ENCODE peak calls at places on chromosomes 13 and 19, in eight cellular contexts. One of them, this sample, is unnamed.

GRCh38 chr19:3270908-3271307 is 46.4 kb downstream of the CELF5 start:
- DNase-seq in HT1080: peak
- DNase-seq in uterus: no peak
- DNase-seq in NCI-H524 treated with DMSO at 0.1 percent for 48 hours: peak
- DNase-seq in H9: peak
- DNase-seq in GM20000: no peak
- DNase-seq in dorsolateral prefrontal cortex: peak
- DNase-seq in EH: peak
- DNase-seq in this sample: peak

GRCh38 chr19:31612873-31613272 is 263.6 kb upstream of the TSHZ3 start:
- DNase-seq in H9: no peak
- DNase-seq in uterus: no peak
- DNase-seq in dorsolateral prefrontal cortex: no peak
- DNase-seq in HT1080: no peak
- DNase-seq in NCI-H524 treated with DMSO at 0.1 percent for 48 hours: no peak
- DNase-seq in EH: no peak
- DNase-seq in GM20000: no peak
- DNase-seq in this sample: peak

GRCh38 chr13:25770601-25771000 is 281.2 kb downstream of the SHISA2 start:
- DNase-seq in GM20000: no peak
- DNase-seq in NCI-H524 treated with DMSO at 0.1 percent for 48 hours: no peak
- DNase-seq in H9: no peak
- DNase-seq in HT1080: no peak
- DNase-seq in uterus: no peak
- DNase-seq in EH: no peak
- DNase-seq in dorsolateral prefrontal cortex: no peak
- DNase-seq in this sample: no peak

GRCh38 chr19:32345261-32346207 is at the start of gene ZNF507:
- DNase-seq in H9: peak
- DNase-seq in NCI-H524 treated with DMSO at 0.1 percent for 48 hours: peak
- DNase-seq in uterus: peak
- DNase-seq in GM20000: peak
- DNase-seq in EH: peak
- DNase-seq in dorsolateral prefrontal cortex: peak
- DNase-seq in HT1080: peak
- DNase-seq in this sample: peak

GRCh38 chr13:27482996-27483395 is 32.6 kb upstream of the MTIF3 start:
- DNase-seq in EH: no peak
- DNase-seq in GM20000: peak
- DNase-seq in dorsolateral prefrontal cortex: no peak
- DNase-seq in uterus: no peak
- DNase-seq in H9: no peak
- DNase-seq in HT1080: peak
- DNase-seq in NCI-H524 treated with DMSO at 0.1 percent for 48 hours: no peak
- DNase-seq in this sample: no peak

GRCh38 chr19:39843919-39844793 is 2.0 kb downstream of the FBL start:
- DNase-seq in H9: no peak
- DNase-seq in GM20000: peak
- DNase-seq in EH: peak
- DNase-seq in dorsolateral prefrontal cortex: no peak
- DNase-seq in HT1080: peak
- DNase-seq in uterus: no peak
- DNase-seq in NCI-H524 treated with DMSO at 0.1 percent for 48 hours: no peak
- DNase-seq in this sample: no peak

GRCh38 chr13:110320645-110321044 is 13.6 kb downstream of the COL4A2 start:
- DNase-seq in uterus: no peak
- DNase-seq in HT1080: no peak
- DNase-seq in EH: no peak
- DNase-seq in dorsolateral prefrontal cortex: no peak
- DNase-seq in GM20000: no peak
- DNase-seq in H9: no peak
- DNase-seq in NCI-H524 treated with DMSO at 0.1 percent for 48 hours: no peak
- DNase-seq in this sample: no peak

GRCh38 chr19:38970664-38971532 is 4.6 kb downstream of the FBXO17 start:
- DNase-seq in EH: peak
- DNase-seq in NCI-H524 treated with DMSO at 0.1 percent for 48 hours: no peak
- DNase-seq in GM20000: no peak
- DNase-seq in H9: no peak
- DNase-seq in HT1080: no peak
- DNase-seq in dorsolateral prefrontal cortex: peak
- DNase-seq in uterus: no peak
- DNase-seq in this sample: peak

GRCh38 chr19:7191946-7192691 is 102.1 kb downstream of the INSR start:
- DNase-seq in GM20000: peak
- DNase-seq in HT1080: no peak
- DNase-seq in EH: peak
- DNase-seq in NCI-H524 treated with DMSO at 0.1 percent for 48 hours: no peak
- DNase-seq in uterus: no peak
- DNase-seq in H9: no peak
- DNase-seq in dorsolateral prefrontal cortex: no peak
- DNase-seq in this sample: peak

GRCh38 chr19:46976845-46977320 is 42.8 kb upstream of the NPAS1 start:
- DNase-seq in HT1080: no peak
- DNase-seq in NCI-H524 treated with DMSO at 0.1 percent for 48 hours: no peak
- DNase-seq in EH: peak
- DNase-seq in uterus: no peak
- DNase-seq in dorsolateral prefrontal cortex: no peak
- DNase-seq in GM20000: no peak
- DNase-seq in H9: peak
- DNase-seq in this sample: no peak

GRCh38 chr19:23991170-23991569 is 76.5 kb downstream of the ZNF726 start:
- DNase-seq in GM20000: no peak
- DNase-seq in HT1080: peak
- DNase-seq in NCI-H524 treated with DMSO at 0.1 percent for 48 hours: no peak
- DNase-seq in dorsolateral prefrontal cortex: no peak
- DNase-seq in H9: no peak
- DNase-seq in EH: no peak
- DNase-seq in uterus: no peak
- DNase-seq in this sample: no peak